ENCODE peak calls at places on chromosomes 2 and 18, in ten cellular contexts. X is CD8-positive, alpha-beta T cell; K is tibial nerve; M is PC-3; W is dorsolateral prefrontal cortex; I is foreskin keratinocyte; A is keratinocyte; C is stomach; E is IMR-90; F is ovary. D is an unnamed sample.

GRCh38 chr2:45008296-45009129 is 739 bp downstream of the SIX2 start:
- DNase-seq in X (no peak), K (no peak), M (peak; percentile 28), W (no peak), I (no peak), A (no peak), C (peak; percentile 36), E (peak; percentile 2), F (no peak), D (no peak)

GRCh38 chr2:63648632-63649031 is 59.9 kb downstream of the MDH1 start:
- DNase-seq in X (no peak), K (no peak), M (no peak), W (no peak), I (no peak), A (no peak), C (no peak), E (no peak), F (no peak), D (no peak)

GRCh38 chr18:23365602-23366001 is 87.5 kb upstream of the RIOK3 start:
- DNase-seq in X (no peak), K (no peak), M (no peak), W (no peak), I (no peak), A (no peak), C (no peak), E (peak; percentile 67), F (no peak), D (no peak)

GRCh38 chr2:204491528-204491927 is 53.7 kb upstream of the PARD3B start:
- DNase-seq in X (no peak), K (no peak), M (peak; percentile 77), W (no peak), I (peak; percentile 86), A (peak; percentile 75), C (no peak), E (no peak), F (no peak), D (no peak)

GRCh38 chr2:217858519-217859466 is 144.0 kb downstream of the TNS1 start:
- DNase-seq in X (no peak), K (peak; percentile 80), M (no peak), W (peak; percentile 80), I (no peak), A (no peak), C (peak; percentile 55), E (peak; percentile 96), F (peak; percentile 86), D (peak; percentile 31)

GRCh38 chr2:55148269-55148668 is 83.8 kb downstream of the CLHC1 start:
- DNase-seq in X (no peak), K (no peak), M (peak; percentile 81), W (no peak), I (peak; percentile 73), A (no peak), C (no peak), E (peak; percentile 74), F (no peak), D (no peak)

GRCh38 chr18:63677490-63678225 is 16.0 kb upstream of the SERPINB3 start:
- DNase-seq in X (no peak), K (no peak), M (peak; percentile 50), W (no peak), I (peak; percentile 53), A (no peak), C (no peak), E (peak; percentile 28), F (no peak), D (no peak)

GRCh38 chr2:40418614-40419013 is 33.3 kb downstream of the SLC8A1 start:
- DNase-seq in X (no peak), K (no peak), M (no peak), W (no peak), I (no peak), A (no peak), C (no peak), E (peak; percentile 14), F (no peak), D (no peak)

GRCh38 chr2:241570961-241571581 is 12.5 kb downstream of the BOK start:
- DNase-seq in X (no peak), K (no peak), M (no peak), W (no peak), I (no peak), A (no peak), C (no peak), E (no peak), F (no peak), D (no peak)

GRCh38 chr2:158539176-158539895 is 82.6 kb downstream of the PKP4 start:
- DNase-seq in X (no peak), K (no peak), M (peak; percentile 96), W (no peak), I (peak; percentile 82), A (peak; percentile 52), C (no peak), E (peak; percentile 90), F (no peak), D (no peak)

GRCh38 chr2:121541495-121541894 is 10.8 kb downstream of the RNU4ATAC start:
- DNase-seq in X (no peak), K (no peak), M (no peak), W (no peak), I (no peak), A (no peak), C (no peak), E (no peak), F (no peak), D (no peak)

GRCh38 chr2:238278626-238279323 is 9.6 kb downstream of the PER2 start:
- DNase-seq in X (no peak), K (no peak), M (no peak), W (no peak), I (no peak), A (no peak), C (no peak), E (no peak), F (no peak), D (no peak)

GRCh38 chr2:16656784-16657391 is 8.7 kb downstream of the CYRIA start:
- DNase-seq in X (no peak), K (no peak), M (no peak), W (no peak), I (no peak), A (no peak), C (no peak), E (no peak), F (no peak), D (no peak)

GRCh38 chr2:8518986-8519669 is 162.7 kb upstream of the ID2 start:
- DNase-seq in X (no peak), K (no peak), M (no peak), W (no peak), I (no peak), A (no peak), C (no peak), E (no peak), F (no peak), D (no peak)

DNA sequence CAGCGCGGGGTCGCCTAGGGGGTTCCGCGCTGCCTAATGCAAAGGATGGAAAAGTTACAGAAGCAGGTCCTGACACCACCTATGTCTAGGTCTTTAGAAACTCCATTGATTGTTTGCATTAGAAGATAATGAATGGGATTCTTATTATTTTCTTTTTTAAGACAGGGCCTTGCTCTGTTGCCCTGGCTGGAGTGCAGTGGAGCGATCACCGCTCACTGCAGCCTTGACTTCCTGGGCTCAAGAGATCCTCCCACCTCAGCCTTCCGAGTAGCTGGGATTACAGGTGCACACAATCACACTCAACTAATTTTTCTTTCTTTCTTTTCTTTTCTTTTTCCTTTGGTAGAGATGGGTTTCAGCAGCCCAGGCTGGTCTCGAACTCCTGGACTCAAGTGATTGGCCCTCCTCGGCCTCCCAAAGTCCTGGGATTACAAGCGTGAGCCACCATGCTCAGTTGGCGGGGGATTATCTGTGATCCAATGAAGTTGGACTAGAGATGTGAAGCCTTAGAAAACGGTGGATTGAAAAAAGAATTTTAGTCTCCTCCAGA is 761 bp upstream of the IDH1 start:
- DNase-seq in X (no peak), K (no peak), M (no peak), W (no peak), I (no peak), A (no peak), C (no peak), E (no peak), F (no peak), D (no peak)
- H3K27ac ChIP-seq in X (no peak overlapping the region), K (peak overlapping the region; percentile 71), M (peak overlapping the region; percentile 61), W (peak overlapping the region; percentile 95), I (no peak overlapping the region), A (peak overlapping the region; percentile 56), C (peak overlapping the region; percentile 88), E (peak overlapping the region; percentile 73), F (peak overlapping the region; percentile 33), D (peak overlapping the region; percentile 87)

DNA sequence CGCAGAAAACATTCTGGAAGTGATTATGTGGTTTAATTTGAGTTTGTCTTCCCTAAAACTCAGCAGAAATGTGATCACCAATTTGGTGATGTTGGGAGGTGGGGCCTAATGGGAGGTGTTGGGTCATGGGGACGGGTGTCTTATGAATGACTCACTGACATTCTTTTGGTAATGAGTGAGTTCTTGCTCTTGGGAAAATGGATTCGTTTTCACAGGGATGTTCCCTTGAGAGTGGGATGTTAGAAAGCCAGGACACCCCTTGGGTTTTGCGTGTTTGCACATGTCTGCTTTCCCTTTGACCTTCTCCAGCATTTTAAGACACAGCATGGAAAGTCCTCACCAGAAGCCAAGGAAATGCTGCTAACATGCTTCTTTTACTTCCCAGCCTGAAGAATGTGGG is 321.5 kb upstream of the NT5C1B start:
- DNase-seq in X (no peak), K (no peak), M (peak; percentile 35), W (no peak), I (peak; percentile 95), A (peak; percentile 48), C (no peak), E (peak; percentile 74), F (no peak), D (no peak)
- H3K27ac ChIP-seq in X (no peak overlapping the region), K (no peak overlapping the region), M (no peak overlapping the region), W (no peak overlapping the region), I (no peak overlapping the region), A (peak overlapping the region; percentile 49), C (no peak overlapping the region), E (peak overlapping the region; percentile 12), F (no peak overlapping the region), D (no peak overlapping the region)

DNA sequence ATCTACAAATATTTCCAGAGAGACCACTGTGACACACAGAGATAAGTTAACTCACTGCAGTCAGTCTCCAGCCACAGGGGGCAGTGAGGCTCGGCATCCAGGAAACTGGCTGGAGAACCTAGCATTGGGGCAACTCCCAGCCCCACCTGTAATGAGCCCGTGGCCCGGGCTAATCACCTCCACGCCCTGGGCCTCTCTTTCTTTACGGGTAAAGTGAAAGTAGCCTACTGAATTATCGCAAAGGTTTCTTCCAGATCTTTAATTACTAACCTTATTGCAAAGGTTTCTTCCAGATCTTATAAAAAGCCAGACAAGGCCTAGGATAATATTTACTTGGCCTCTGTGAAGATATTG is 45.6 kb upstream of the ACAA2 start:
- DNase-seq in X (no peak), K (no peak), M (no peak), W (no peak), I (no peak), A (no peak), C (peak; percentile 78), E (no peak), F (no peak), D (no peak)
- H3K27ac ChIP-seq in X (no peak overlapping the region), K (peak overlapping the region; percentile 64), M (no peak overlapping the region), W (no peak overlapping the region), I (peak overlapping the region; percentile 14), A (no peak overlapping the region), C (peak overlapping the region; percentile 82), E (no peak overlapping the region), F (no peak overlapping the region), D (no peak overlapping the region)

DNA sequence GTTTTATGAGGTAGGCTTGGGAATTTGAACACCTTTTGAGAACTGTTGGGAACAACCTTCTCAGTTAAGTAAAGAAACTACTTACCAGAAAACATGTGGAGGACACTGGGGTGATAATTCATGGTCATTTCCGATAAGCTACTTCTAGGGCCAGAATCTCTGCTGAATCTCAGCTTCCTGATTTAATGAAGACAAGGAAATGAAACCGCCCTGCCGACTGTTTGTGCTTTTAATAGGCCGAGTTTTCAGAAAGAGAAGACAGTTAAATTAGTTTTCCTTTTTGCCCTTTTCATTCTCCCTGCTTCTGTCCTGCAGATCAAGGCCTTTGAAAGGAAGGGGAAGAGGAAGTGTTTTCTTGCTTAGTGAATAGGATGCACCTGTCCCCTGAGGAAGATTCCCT is 126.6 kb downstream of the SH3RF3 start:
- DNase-seq in X (no peak), K (no peak), M (no peak), W (no peak), I (no peak), A (no peak), C (no peak), E (no peak), F (no peak), D (no peak)
- H3K27ac ChIP-seq in X (no peak overlapping the region), K (no peak overlapping the region), M (no peak overlapping the region), W (peak overlapping the region; percentile 59), I (no peak overlapping the region), A (no peak overlapping the region), C (no peak overlapping the region), E (no peak overlapping the region), F (no peak overlapping the region), D (peak overlapping the region; percentile 63)

D was measured in caudate nucleus.